ENCODE peak calls at places on chromosome 22, in ten cellular contexts. W, I, K, V, Z, D, Q, A, F and N are unnamed samples.
A peak's percentile ranks its signal among the peaks of the same experiment; 100 is the strongest.

GRCh38 chr22:19643448-19644313 is 70.6 kb upstream of the SEPTIN5 start:
- DNase-seq in I (no peak), D (no peak), Q (no peak), V (no peak), Z (no peak), W (no peak), F (no peak), A (no peak), K (no peak), N (no peak)

GRCh38 chr22:42001127-42001526 is 2.5 kb downstream of the WBP2NL start:
- DNase-seq in F (no peak), I (no peak), A (peak; percentile 70), Z (no peak), K (no peak), V (no peak), D (no peak), W (no peak), Q (no peak), N (no peak)

GRCh38 chr22:50129121-50129734 is 39.4 kb downstream of the MOV10L1 start:
- DNase-seq in V (no peak), I (no peak), W (no peak), F (no peak), A (no peak), Q (no peak), K (no peak), D (no peak), Z (no peak), N (no peak)

GRCh38 chr22:39997939-39998726 is 3.4 kb downstream of the FAM83F start:
- DNase-seq in W (peak; percentile 64), V (no peak), F (no peak), K (peak; percentile 51), Z (no peak), D (peak; percentile 14), Q (no peak), I (peak; percentile 61), A (peak; percentile 23), N (no peak)

GRCh38 chr22:30843245-30843644 is 125.3 kb downstream of the MORC2 start:
- DNase-seq in V (no peak), Q (no peak), Z (no peak), D (no peak), A (peak; percentile 55), F (no peak), K (no peak), I (peak; percentile 69), W (no peak), N (no peak)

GRCh38 chr22:45164217-45165123 is 745 bp downstream of the NUP50 start:
- DNase-seq in I (no peak), Q (no peak), A (peak; percentile 33), V (peak; percentile 30), Z (peak; percentile 55), W (peak; percentile 36), F (peak; percentile 75), K (peak; percentile 7), D (no peak), N (peak; percentile 85)

GRCh38 chr22:21726650-21727049 is 8.9 kb downstream of the YPEL1 start:
- DNase-seq in V (no peak), F (no peak), K (peak; percentile 24), W (peak; percentile 72), D (peak; percentile 6), A (peak; percentile 47), Z (no peak), Q (no peak), I (peak; percentile 59), N (no peak)

GRCh38 chr22:44889233-44889878 is 120.4 kb downstream of the PHF21B start:
- DNase-seq in K (no peak), Q (no peak), I (no peak), W (no peak), F (no peak), D (no peak), Z (no peak), V (no peak), A (no peak), N (no peak)

GRCh38 chr22:38075105-38075825 is 8.7 kb downstream of the SLC16A8 start:
- DNase-seq in A (no peak), V (no peak), W (no peak), I (no peak), K (no peak), F (no peak), Z (no peak), D (no peak), Q (no peak), N (no peak)

GRCh38 chr22:30159082-30159481 is 78.8 kb downstream of the HORMAD2 start:
- DNase-seq in W (no peak), D (no peak), Z (no peak), V (no peak), K (no peak), Q (no peak), F (no peak), I (no peak), A (no peak), N (no peak)

GRCh38 chr22:48177591-48177990 is 1415.1 kb downstream of the TBC1D22A start:
- DNase-seq in W (no peak), Q (no peak), D (no peak), I (no peak), A (no peak), Z (no peak), V (no peak), K (no peak), F (no peak), N (no peak)

GRCh38 chr22:47175761-47176359 is 413.4 kb downstream of the TBC1D22A start:
- DNase-seq in Q (no peak), A (no peak), F (peak; percentile 64), I (no peak), K (no peak), D (no peak), Z (peak; percentile 18), W (no peak), V (no peak), N (peak; percentile 29)